ENCODE peak calls at places on chromosomes 2 and 18, in nine cellular contexts. R is AG09319, M is hepatocyte, P is endothelial cell, S is Panc1, E is RWPE1, Q is astrocyte of the cerebellum, I is tibial artery, C is psoas muscle. U is an unnamed sample.

GRCh38 chr2:43328157-43328556 is 101.8 kb upstream of the ZFP36L2 start:
- DNase-seq in R (no peak), M (peak), P (no peak), S (no peak), E (no peak), Q (no peak), I (no peak), C (no peak), U (no peak)

GRCh38 chr2:151357359-151357758 is at the start of gene TNFAIP6:
- DNase-seq in R (peak), M (peak), P (no peak), S (no peak), E (peak), Q (peak), I (no peak), C (no peak), U (peak)

GRCh38 chr18:44602380-44602779 is 78.3 kb upstream of the SETBP1 start:
- DNase-seq in R (no peak), M (no peak), P (no peak), S (no peak), E (no peak), Q (peak), I (no peak), C (no peak), U (no peak)

GRCh38 chr2:238920053-238920452 is 72.2 kb downstream of the TWIST2 start:
- DNase-seq in R (no peak), M (no peak), P (no peak), S (no peak), E (no peak), Q (no peak), I (no peak), C (no peak), U (no peak)

GRCh38 chr2:107305966-107306365 is 420.0 kb upstream of the ST6GAL2 start:
- DNase-seq in R (no peak), M (no peak), P (no peak), S (no peak), E (no peak), Q (no peak), I (no peak), C (no peak), U (no peak)

GRCh38 chr18:77147418-77147852 is 14.9 kb upstream of the MBP start:
- DNase-seq in R (no peak), M (no peak), P (no peak), S (no peak), E (no peak), Q (no peak), I (no peak), C (no peak), U (peak)

GRCh38 chr18:12321331-12321730 is 13.3 kb downstream of the TUBB6 start:
- DNase-seq in R (no peak), M (no peak), P (no peak), S (no peak), E (no peak), Q (no peak), I (no peak), C (no peak), U (no peak)

GRCh38 chr2:54100772-54101171 is 14.6 kb upstream of the ACYP2 start:
- DNase-seq in R (no peak), M (no peak), P (no peak), S (no peak), E (no peak), Q (no peak), I (no peak), C (no peak), U (no peak)

GRCh38 chr18:33560686-33561370 is 17.2 kb upstream of the ASXL3 start:
- DNase-seq in R (no peak), M (peak), P (no peak), S (no peak), E (no peak), Q (no peak), I (no peak), C (no peak), U (no peak)

GRCh38 chr2:164761737-164762460 is 79.7 kb downstream of the COBLL1 start:
- DNase-seq in R (no peak), M (no peak), P (no peak), S (no peak), E (no peak), Q (no peak), I (no peak), C (no peak), U (no peak)

GRCh38 chr2:223894968-223895367 is 50.2 kb downstream of the WDFY1 start:
- DNase-seq in R (no peak), M (no peak), P (no peak), S (no peak), E (no peak), Q (no peak), I (no peak), C (no peak), U (no peak)

GRCh38 chr2:10382313-10383061 is 65.6 kb downstream of the ODC1 start:
- DNase-seq in R (no peak), M (no peak), P (peak), S (no peak), E (no peak), Q (no peak), I (no peak), C (no peak), U (peak)

GRCh38 chr2:221102896-221103688 is 469.0 kb downstream of the EPHA4 start:
- DNase-seq in R (no peak), M (no peak), P (no peak), S (no peak), E (no peak), Q (no peak), I (no peak), C (no peak), U (no peak)

GRCh38 chr2:221106241-221106640 is 465.9 kb downstream of the EPHA4 start:
- DNase-seq in R (no peak), M (no peak), P (no peak), S (no peak), E (peak), Q (no peak), I (no peak), C (no peak), U (no peak)

GRCh38 chr2:221107424-221107823 is 464.7 kb downstream of the EPHA4 start:
- DNase-seq in R (no peak), M (no peak), P (no peak), S (no peak), E (no peak), Q (no peak), I (no peak), C (no peak), U (no peak)

GRCh38 chr2:221103930-221104329 is 468.2 kb downstream of the EPHA4 start:
- DNase-seq in R (no peak), M (no peak), P (no peak), S (no peak), E (no peak), Q (no peak), I (peak), C (no peak), U (no peak)

GRCh38 chr2:221104391-221104811 is 467.7 kb downstream of the EPHA4 start:
- DNase-seq in R (no peak), M (peak), P (no peak), S (no peak), E (peak), Q (no peak), I (peak), C (peak), U (no peak)
- TF ChIP-seq CTCF in R (peak), M (no peak), P (no peak), S (no peak), E (no peak), Q (peak), I (peak), C (peak), U (no peak)

DNA sequence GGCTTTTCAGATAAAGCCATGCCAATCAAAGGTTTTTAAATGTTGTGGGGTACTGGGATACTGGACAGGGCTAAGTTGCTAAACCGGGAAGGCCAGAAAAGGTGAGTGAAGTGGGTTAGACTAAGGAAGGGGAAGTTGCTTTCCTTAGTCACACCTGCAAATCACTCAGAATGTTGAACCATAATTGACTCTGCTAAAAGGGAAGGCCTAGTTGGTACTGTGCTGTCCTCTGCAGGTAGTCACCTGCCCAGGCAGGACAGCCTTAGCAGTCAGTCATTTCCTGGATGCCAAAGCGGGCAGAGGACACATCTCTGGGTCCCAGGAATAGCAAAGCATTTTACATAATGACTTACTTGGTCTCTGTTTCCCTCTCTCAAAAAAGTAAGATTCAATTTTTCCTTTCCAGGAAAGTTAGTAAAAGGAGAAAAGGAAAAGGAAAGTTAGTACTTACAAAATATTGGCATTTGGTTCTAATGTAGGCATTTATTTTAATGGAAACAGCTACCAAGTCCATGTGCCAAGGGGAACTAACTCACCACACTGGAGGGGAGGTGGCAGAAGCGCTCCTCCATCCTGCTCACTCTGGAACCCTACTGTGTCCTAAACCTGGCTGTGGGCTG is 60.2 kb downstream of the RFTN2 start:
- DNase-seq in R (no peak), M (peak), P (no peak), S (no peak), E (peak), Q (no peak), I (no peak), C (no peak), U (no peak)
- TF ChIP-seq CTCF in R (no peak), M (peak), P (no peak), S (peak), E (peak), Q (no peak), I (no peak), C (no peak), U (no peak)

DNA sequence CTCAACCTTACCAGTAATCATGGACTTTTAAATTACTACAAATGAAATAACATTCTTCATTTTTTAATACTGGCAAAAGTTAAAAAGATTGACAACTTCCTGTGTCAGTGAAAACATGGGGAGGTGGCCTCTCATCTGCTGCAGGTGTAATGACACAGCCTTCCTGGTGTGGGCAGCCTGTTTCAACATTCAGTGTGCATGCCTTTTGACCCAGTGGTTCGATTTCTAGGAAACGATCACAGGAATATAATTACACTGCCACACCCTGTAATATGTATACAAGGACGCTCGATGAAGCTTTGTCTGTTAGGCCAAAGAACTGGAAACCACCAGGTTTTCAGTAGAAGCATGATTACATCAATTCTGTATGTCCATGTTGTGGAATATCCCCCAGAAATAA is 68.7 kb downstream of the MTHFD2 start:
- DNase-seq in R (no peak), M (peak), P (no peak), S (no peak), E (peak), Q (no peak), I (no peak), C (no peak), U (no peak)
- TF ChIP-seq CTCF in R (no peak), M (peak), P (no peak), S (peak), E (peak), Q (no peak), I (no peak), C (no peak), U (no peak)

GRCh38 chr2:167333245-167333644 is 445.0 kb downstream of the XIRP2 start:
- DNase-seq in R (no peak), M (no peak), P (no peak), S (no peak), E (no peak), Q (no peak), I (no peak), C (no peak), U (no peak)
- TF ChIP-seq CTCF in R (no peak), M (no peak), P (no peak), S (peak), E (no peak), Q (no peak), I (no peak), C (no peak), U (no peak)

GRCh38 chr2:67566292-67566691 is 169.2 kb downstream of the ETAA1 start:
- DNase-seq in R (no peak), M (peak), P (no peak), S (no peak), E (no peak), Q (no peak), I (no peak), C (no peak), U (no peak)

GRCh38 chr2:67564076-67564475 is 166.9 kb downstream of the ETAA1 start:
- DNase-seq in R (no peak), M (no peak), P (no peak), S (no peak), E (no peak), Q (no peak), I (no peak), C (no peak), U (no peak)

GRCh38 chr2:67566958-67567635 is 170.0 kb downstream of the ETAA1 start:
- DNase-seq in R (no peak), M (no peak), P (no peak), S (no peak), E (no peak), Q (no peak), I (no peak), C (no peak), U (no peak)

GRCh38 chr2:67565761-67566160 is 168.6 kb downstream of the ETAA1 start:
- DNase-seq in R (no peak), M (peak), P (no peak), S (no peak), E (peak), Q (no peak), I (no peak), C (no peak), U (no peak)

GRCh38 chr2:67564626-67565025 is 167.5 kb downstream of the ETAA1 start:
- DNase-seq in R (no peak), M (no peak), P (no peak), S (no peak), E (no peak), Q (no peak), I (no peak), C (no peak), U (no peak)
- TF ChIP-seq CTCF in R (no peak), M (no peak), P (no peak), S (no peak), E (no peak), Q (no peak), I (no peak), C (no peak), U (no peak)